ENCODE peak calls at places on chromosomes 5 and 9, in five cellular contexts. G is mammary epithelial cell, U is uterus, X is neural progenitor cell, R is mesothelial cell of epicardium. B is an unnamed sample.

GRCh38 chr9:37908698-37909186 is 4.8 kb upstream of the SLC25A51 start:
- DNase-seq in R (no peak), U (no peak), G (peak), X (no peak), B (no peak)

GRCh38 chr9:40884072-40884901 is 244.2 kb downstream of the FOXD4L6 start:
- DNase-seq in U (no peak), G (no peak), X (no peak), R (no peak), B (peak)

GRCh38 chr5:86465052-86465838 is 152.5 kb upstream of the COX7C start:
- DNase-seq in U (no peak), X (no peak), G (no peak), R (no peak), B (no peak)

GRCh38 chr9:123742009-123742767 is 187.7 kb downstream of the DENND1A start:
- DNase-seq in X (peak), U (no peak), R (no peak), G (no peak), B (no peak)

GRCh38 chr5:56671571-56671970 is 143.8 kb upstream of the MAP3K1 start:
- DNase-seq in G (no peak), R (no peak), X (no peak), U (no peak), B (no peak)

GRCh38 chr5:4563400-4563799 is 576.7 kb upstream of the ADAMTS16 start:
- DNase-seq in G (peak), U (no peak), R (no peak), X (peak), B (no peak)

GRCh38 chr9:95738438-95738837 is 137.1 kb upstream of the ERCC6L2 start:
- DNase-seq in X (no peak), R (no peak), G (no peak), U (no peak), B (no peak)

GRCh38 chr9:72533322-72533721 is 11.9 kb downstream of the TMC1 start:
- DNase-seq in X (no peak), G (peak), R (no peak), U (no peak), B (no peak)

GRCh38 chr5:169404223-169404622 is 103.3 kb upstream of the SLIT3 start:
- DNase-seq in X (no peak), R (no peak), G (no peak), U (no peak), B (no peak)

GRCh38 chr5:68343421-68343826 is 127.9 kb downstream of the PIK3R1 start:
- DNase-seq in R (no peak), U (peak), G (peak), X (no peak), B (peak)

GRCh38 chr5:64221911-64222310 is 56.3 kb downstream of the RNF180 start:
- DNase-seq in R (no peak), X (no peak), G (no peak), U (no peak), B (no peak)

GRCh38 chr5:151751593-151751992 is 6.8 kb downstream of the ATOX1 start:
- DNase-seq in R (no peak), U (no peak), G (no peak), X (no peak), B (no peak)

GRCh38 chr5:32190094-32190493 is 16.0 kb upstream of the GOLPH3 start:
- DNase-seq in G (no peak), X (no peak), U (peak), R (no peak), B (no peak)

GRCh38 chr5:109407913-109408312 is 1.9 kb downstream of the PJA2 start:
- DNase-seq in U (no peak), R (no peak), X (no peak), G (no peak), B (no peak)

GRCh38 chr5:3818612-3819011 is 223.0 kb downstream of the IRX1 start:
- DNase-seq in R (no peak), U (no peak), G (no peak), X (no peak), B (no peak)

GRCh38 chr9:131633491-131634031 is 88.2 kb downstream of the PRRT1B start:
- DNase-seq in X (no peak), G (peak), R (no peak), U (no peak), B (no peak)

GRCh38 chr9:32525506-32525905 is 490 bp downstream of the RIGI start:
- DNase-seq in X (no peak), R (no peak), U (no peak), G (no peak), B (no peak)

GRCh38 chr5:1762121-1762877 is 37.3 kb downstream of the MRPL36 start:
- DNase-seq in R (no peak), U (peak), G (no peak), X (no peak), B (no peak)

GRCh38 chr5:107680099-107680498 is 9.4 kb upstream of the EFNA5 start:
- DNase-seq in X (no peak), R (no peak), G (peak), U (no peak), B (no peak)

GRCh38 chr5:39475055-39475454 is 50.3 kb upstream of the DAB2 start:
- DNase-seq in X (no peak), G (no peak), U (peak), R (no peak), B (no peak)

GRCh38 chr5:42131081-42131480 is 206.0 kb downstream of the FBXO4 start:
- DNase-seq in U (no peak), G (no peak), R (no peak), X (peak), B (no peak)

GRCh38 chr5:178322736-178323540 is 90.3 kb upstream of the PHYKPL start:
- DNase-seq in U (no peak), G (no peak), R (peak), X (no peak), B (no peak)

GRCh38 chr5:37839441-37840035 is 303 bp downstream of the GDNF start:
- DNase-seq in R (peak), G (peak), U (peak), X (peak), B (peak)

GRCh38 chr5:96431376-96432244 is 1.4 kb downstream of the PCSK1 start:
- DNase-seq in R (no peak), U (peak), X (peak), G (peak), B (peak)

GRCh38 chr5:13695076-13695712 is 249.3 kb downstream of the DNAH5 start:
- DNase-seq in R (no peak), X (no peak), G (no peak), U (no peak), B (no peak)

GRCh38 chr5:155085282-155085990 is 71.9 kb downstream of the KIF4B start:
- DNase-seq in X (no peak), R (no peak), U (no peak), G (peak), B (no peak)

GRCh38 chr5:176648467-176649194 is 1.3 kb downstream of the TSPAN17 start:
- DNase-seq in U (no peak), R (no peak), X (no peak), G (no peak), B (no peak)

GRCh38 chr5:176646049-176646706 is 1.1 kb upstream of the TSPAN17 start:
- DNase-seq in X (no peak), R (no peak), G (no peak), U (no peak), B (no peak)

GRCh38 chr5:176646707-176647029 is 616 bp upstream of the TSPAN17 start:
- DNase-seq in U (no peak), G (no peak), X (no peak), R (no peak), B (no peak)

GRCh38 chr5:176647870-176648466 is 684 bp downstream of the TSPAN17 start:
- DNase-seq in G (peak), X (peak), R (peak), U (peak), B (no peak)

GRCh38 chr5:176647030-176647869 is at the start of gene TSPAN17:
- DNase-seq in U (peak), G (peak), X (peak), R (peak), B (peak)
- TF ChIP-seq CTCF in U (peak), G (no peak), X (peak), R (no peak), B (peak)

GRCh38 chr9:84404095-84404686 is 63.6 kb upstream of the SLC28A3 start:
- DNase-seq in G (no peak), U (no peak), R (no peak), X (peak), B (peak)
- TF ChIP-seq CTCF in G (peak), U (no peak), R (peak), X (peak), B (peak)

GRCh38 chr5:9099681-9100080 is 446.2 kb downstream of the SEMA5A start:
- DNase-seq in G (no peak), U (no peak), X (peak), R (no peak), B (no peak)
- TF ChIP-seq CTCF in G (no peak), U (no peak), X (peak), R (no peak), B (no peak)

GRCh38 chr9:109063765-109064164 is 50.5 kb upstream of the CTNNAL1 start:
- DNase-seq in X (peak), R (no peak), G (peak), U (no peak), B (no peak)
- TF ChIP-seq CTCF in X (no peak), R (no peak), G (peak), U (no peak), B (no peak)

DNA sequence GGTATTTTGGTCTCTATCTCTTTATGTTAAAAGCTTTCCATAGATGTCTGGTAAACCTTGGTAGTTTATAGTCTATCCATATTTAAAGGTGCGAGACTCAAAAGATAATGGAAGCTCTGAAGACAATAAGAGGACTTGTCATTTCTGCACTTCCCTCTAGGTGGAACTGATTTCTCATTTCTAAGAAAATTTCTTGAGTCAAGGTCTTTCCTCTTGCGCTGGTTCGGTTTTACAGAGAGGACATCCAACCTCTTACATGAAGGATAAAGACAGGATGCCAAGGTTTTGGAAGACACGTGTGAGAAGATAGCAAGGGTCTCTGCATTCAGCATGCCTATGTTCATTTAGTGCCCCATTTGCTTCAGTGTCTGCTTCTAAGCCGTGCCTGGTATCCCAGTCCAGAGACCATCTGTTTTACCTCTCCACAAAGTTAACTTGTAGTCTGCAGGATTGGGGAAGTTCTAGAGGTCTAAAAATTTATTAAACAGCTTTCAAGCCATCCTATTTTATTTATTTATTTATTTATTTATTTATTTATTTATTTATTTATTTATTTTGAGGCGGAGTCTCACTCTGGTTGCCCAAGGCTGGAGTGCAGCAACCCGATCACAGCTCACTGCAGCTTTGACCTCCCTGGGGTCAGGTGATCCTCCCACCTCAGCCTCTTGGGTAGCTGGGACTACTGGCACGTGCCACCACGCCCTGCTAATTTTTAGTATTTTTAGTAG is 41.6 kb downstream of the KIAA1191 start:
- DNase-seq in R (no peak), U (no peak), X (no peak), G (no peak), B (no peak)
- TF ChIP-seq CTCF in R (no peak), U (no peak), X (no peak), G (peak), B (no peak)

GRCh38 chr5:120055858-120056257 is 408.2 kb upstream of the PRR16 start:
- DNase-seq in G (peak), R (no peak), U (no peak), X (no peak), B (no peak)
- TF ChIP-seq CTCF in G (peak), R (no peak), U (peak), X (no peak), B (peak)

GRCh38 chr9:137115394-137116026 is 977 bp upstream of the DPP7 start:
- DNase-seq in G (no peak), U (no peak), R (no peak), X (no peak), B (peak)
- TF ChIP-seq CTCF in G (no peak), U (no peak), R (no peak), X (no peak), B (no peak)

GRCh38 chr5:128083033-128083810 is at the start of gene SLC12A2:
- DNase-seq in G (peak), X (peak), R (peak), U (peak), B (peak)
- TF ChIP-seq CTCF in G (no peak), X (no peak), R (no peak), U (no peak), B (no peak)

B was measured in GM10248.